ENCODE peak calls at places on chromosomes 4 and X, in nine cellular contexts. One of them, this sample, is unnamed.

GRCh38 chr4:127055349-127055748 is 577.4 kb upstream of the INTU start:
- DNase-seq in gastrocnemius medialis: no peak
- DNase-seq in psoas muscle: no peak
- DNase-seq in cardiac muscle cell: peak
- DNase-seq in heart left ventricle: no peak
- DNase-seq in stomach: no peak
- DNase-seq in suprapubic skin: no peak
- DNase-seq in H9: no peak
- DNase-seq in endothelial cell of umbilical vein: no peak
- DNase-seq in this sample: no peak

GRCh38 chr4:11954093-11954492 is 525.4 kb upstream of the HS3ST1 start:
- DNase-seq in H9: no peak
- DNase-seq in heart left ventricle: no peak
- DNase-seq in stomach: no peak
- DNase-seq in psoas muscle: no peak
- DNase-seq in cardiac muscle cell: peak
- DNase-seq in gastrocnemius medialis: no peak
- DNase-seq in endothelial cell of umbilical vein: peak
- DNase-seq in suprapubic skin: no peak
- DNase-seq in this sample: no peak

GRCh38 chr4:16227462-16227868 is 1.2 kb upstream of the TAPT1 start:
- DNase-seq in H9: no peak
- DNase-seq in stomach: peak
- DNase-seq in heart left ventricle: peak
- DNase-seq in cardiac muscle cell: peak
- DNase-seq in gastrocnemius medialis: peak
- DNase-seq in suprapubic skin: peak
- DNase-seq in endothelial cell of umbilical vein: peak
- DNase-seq in psoas muscle: peak
- DNase-seq in this sample: no peak

GRCh38 chrX:46602468-46603102 is 29.0 kb downstream of the CHST7 start:
- DNase-seq in H9: no peak
- DNase-seq in cardiac muscle cell: no peak
- DNase-seq in heart left ventricle: no peak
- DNase-seq in stomach: no peak
- DNase-seq in psoas muscle: no peak
- DNase-seq in suprapubic skin: no peak
- DNase-seq in endothelial cell of umbilical vein: no peak
- DNase-seq in gastrocnemius medialis: no peak
- DNase-seq in this sample: no peak

GRCh38 chr4:101284546-101284945 is 62.8 kb downstream of the PPP3CA start:
- DNase-seq in suprapubic skin: no peak
- DNase-seq in heart left ventricle: no peak
- DNase-seq in endothelial cell of umbilical vein: peak
- DNase-seq in gastrocnemius medialis: no peak
- DNase-seq in cardiac muscle cell: peak
- DNase-seq in stomach: no peak
- DNase-seq in H9: no peak
- DNase-seq in psoas muscle: no peak
- DNase-seq in this sample: no peak

GRCh38 chr4:7854697-7855370 is 84.8 kb downstream of the AFAP1 start:
- DNase-seq in suprapubic skin: no peak
- DNase-seq in H9: no peak
- DNase-seq in gastrocnemius medialis: no peak
- DNase-seq in psoas muscle: no peak
- DNase-seq in endothelial cell of umbilical vein: no peak
- DNase-seq in cardiac muscle cell: no peak
- DNase-seq in stomach: no peak
- DNase-seq in heart left ventricle: no peak
- DNase-seq in this sample: no peak

GRCh38 chr4:155473420-155474095 is 96.8 kb upstream of the MAP9 start:
- DNase-seq in gastrocnemius medialis: no peak
- DNase-seq in cardiac muscle cell: no peak
- DNase-seq in heart left ventricle: no peak
- DNase-seq in psoas muscle: no peak
- DNase-seq in stomach: no peak
- DNase-seq in endothelial cell of umbilical vein: peak
- DNase-seq in H9: no peak
- DNase-seq in suprapubic skin: no peak
- DNase-seq in this sample: no peak

GRCh38 chrX:51395474-51395806 is 62.8 kb downstream of the NUDT10 start:
- DNase-seq in heart left ventricle: no peak
- DNase-seq in psoas muscle: no peak
- DNase-seq in gastrocnemius medialis: no peak
- DNase-seq in cardiac muscle cell: no peak
- DNase-seq in H9: no peak
- DNase-seq in stomach: no peak
- DNase-seq in suprapubic skin: no peak
- DNase-seq in endothelial cell of umbilical vein: no peak
- DNase-seq in this sample: no peak

GRCh38 chr4:108029321-108029720 is 39.6 kb downstream of the HADH start:
- DNase-seq in cardiac muscle cell: no peak
- DNase-seq in suprapubic skin: no peak
- DNase-seq in heart left ventricle: no peak
- DNase-seq in gastrocnemius medialis: no peak
- DNase-seq in stomach: no peak
- DNase-seq in endothelial cell of umbilical vein: no peak
- DNase-seq in psoas muscle: no peak
- DNase-seq in H9: no peak
- DNase-seq in this sample: no peak

GRCh38 chrX:70998402-70999027 is 67.6 kb upstream of the SLC7A3 start:
- DNase-seq in H9: peak
- DNase-seq in heart left ventricle: no peak
- DNase-seq in psoas muscle: no peak
- DNase-seq in suprapubic skin: no peak
- DNase-seq in gastrocnemius medialis: no peak
- DNase-seq in endothelial cell of umbilical vein: peak
- DNase-seq in cardiac muscle cell: peak
- DNase-seq in stomach: no peak
- DNase-seq in this sample: no peak

GRCh38 chr4:159382875-159383568 is 280.1 kb downstream of the RAPGEF2 start:
- DNase-seq in gastrocnemius medialis: no peak
- DNase-seq in heart left ventricle: no peak
- DNase-seq in cardiac muscle cell: peak
- DNase-seq in stomach: no peak
- DNase-seq in suprapubic skin: no peak
- DNase-seq in H9: peak
- DNase-seq in psoas muscle: no peak
- DNase-seq in endothelial cell of umbilical vein: peak
- DNase-seq in this sample: no peak

DNA sequence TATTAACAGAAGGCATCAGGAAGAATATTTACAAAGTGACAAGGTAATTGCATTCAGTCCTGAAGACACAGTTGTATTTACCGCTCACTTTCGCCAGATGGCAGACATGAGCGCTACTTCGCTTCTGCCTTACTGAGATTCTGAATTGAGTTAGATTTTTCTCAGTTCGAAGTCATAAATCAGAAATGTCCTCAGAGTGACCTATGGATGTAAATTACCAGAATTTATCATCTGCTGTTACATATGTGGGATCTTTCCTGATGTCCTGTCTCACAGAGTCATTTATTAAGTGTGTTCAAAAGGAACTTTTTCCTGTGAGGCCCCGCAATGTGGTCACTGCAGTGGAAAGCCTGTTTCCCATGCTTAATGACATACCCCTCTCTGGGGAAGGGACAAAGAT is 97.3 kb upstream of the DCLK2 start:
- DNase-seq in psoas muscle: peak
- DNase-seq in endothelial cell of umbilical vein: peak
- DNase-seq in stomach: peak
- DNase-seq in suprapubic skin: no peak
- DNase-seq in gastrocnemius medialis: no peak
- DNase-seq in heart left ventricle: peak
- DNase-seq in H9: no peak
- DNase-seq in cardiac muscle cell: peak
- DNase-seq in this sample: no peak
- H3K27ac ChIP-seq in psoas muscle: no peak
- H3K27ac ChIP-seq in endothelial cell of umbilical vein: no peak
- H3K27ac ChIP-seq in stomach: no peak
- H3K27ac ChIP-seq in suprapubic skin: no peak
- H3K27ac ChIP-seq in gastrocnemius medialis: no peak
- H3K27ac ChIP-seq in heart left ventricle: no peak
- H3K27ac ChIP-seq in H9: no peak
- H3K27ac ChIP-seq in cardiac muscle cell: no peak
- H3K27ac ChIP-seq in this sample: no peak

GRCh38 chr4:183842134-183842838 is 62.8 kb upstream of the STOX2 start:
- DNase-seq in endothelial cell of umbilical vein: no peak
- DNase-seq in psoas muscle: no peak
- DNase-seq in heart left ventricle: no peak
- DNase-seq in cardiac muscle cell: no peak
- DNase-seq in suprapubic skin: no peak
- DNase-seq in gastrocnemius medialis: no peak
- DNase-seq in H9: no peak
- DNase-seq in stomach: no peak
- DNase-seq in this sample: no peak

GRCh38 chr4:183840311-183840710 is 64.8 kb upstream of the STOX2 start:
- DNase-seq in endothelial cell of umbilical vein: peak
- DNase-seq in stomach: peak
- DNase-seq in gastrocnemius medialis: peak
- DNase-seq in cardiac muscle cell: peak
- DNase-seq in suprapubic skin: no peak
- DNase-seq in H9: peak
- DNase-seq in psoas muscle: peak
- DNase-seq in heart left ventricle: peak
- DNase-seq in this sample: no peak

GRCh38 chr4:183837222-183837621 is 67.9 kb upstream of the STOX2 start:
- DNase-seq in gastrocnemius medialis: no peak
- DNase-seq in stomach: no peak
- DNase-seq in H9: no peak
- DNase-seq in psoas muscle: no peak
- DNase-seq in suprapubic skin: no peak
- DNase-seq in heart left ventricle: no peak
- DNase-seq in endothelial cell of umbilical vein: no peak
- DNase-seq in cardiac muscle cell: no peak
- DNase-seq in this sample: no peak

GRCh38 chr4:183841001-183841400 is 64.1 kb upstream of the STOX2 start:
- DNase-seq in H9: no peak
- DNase-seq in psoas muscle: no peak
- DNase-seq in gastrocnemius medialis: no peak
- DNase-seq in stomach: no peak
- DNase-seq in suprapubic skin: no peak
- DNase-seq in endothelial cell of umbilical vein: no peak
- DNase-seq in heart left ventricle: no peak
- DNase-seq in cardiac muscle cell: no peak
- DNase-seq in this sample: no peak

GRCh38 chr4:183838987-183839712 is 66.0 kb upstream of the STOX2 start:
- DNase-seq in H9: no peak
- DNase-seq in psoas muscle: no peak
- DNase-seq in cardiac muscle cell: peak
- DNase-seq in endothelial cell of umbilical vein: peak
- DNase-seq in stomach: no peak
- DNase-seq in heart left ventricle: no peak
- DNase-seq in gastrocnemius medialis: no peak
- DNase-seq in suprapubic skin: no peak
- DNase-seq in this sample: no peak
- TF ChIP-seq CTCF in H9: peak
- TF ChIP-seq CTCF in psoas muscle: no peak
- TF ChIP-seq CTCF in cardiac muscle cell: peak
- TF ChIP-seq CTCF in endothelial cell of umbilical vein: no peak
- TF ChIP-seq CTCF in stomach: no peak
- TF ChIP-seq CTCF in heart left ventricle: peak
- TF ChIP-seq CTCF in gastrocnemius medialis: no peak
- TF ChIP-seq CTCF in suprapubic skin: no peak
- TF ChIP-seq CTCF in this sample: no peak

GRCh38 chr4:102420563-102421221 is 75.4 kb upstream of the SLC39A8 start:
- DNase-seq in H9: no peak
- DNase-seq in gastrocnemius medialis: no peak
- DNase-seq in suprapubic skin: no peak
- DNase-seq in endothelial cell of umbilical vein: peak
- DNase-seq in heart left ventricle: no peak
- DNase-seq in psoas muscle: no peak
- DNase-seq in cardiac muscle cell: no peak
- DNase-seq in stomach: no peak
- DNase-seq in this sample: no peak
- H3K27ac ChIP-seq in H9: no peak
- H3K27ac ChIP-seq in gastrocnemius medialis: no peak
- H3K27ac ChIP-seq in suprapubic skin: no peak
- H3K27ac ChIP-seq in endothelial cell of umbilical vein: no peak
- H3K27ac ChIP-seq in heart left ventricle: no peak
- H3K27ac ChIP-seq in psoas muscle: no peak
- H3K27ac ChIP-seq in cardiac muscle cell: no peak
- H3K27ac ChIP-seq in stomach: no peak
- H3K27ac ChIP-seq in this sample: no peak

GRCh38 chr4:48944252-48944651 is 37.7 kb upstream of the OCIAD2 start:
- DNase-seq in cardiac muscle cell: peak
- DNase-seq in gastrocnemius medialis: no peak
- DNase-seq in psoas muscle: no peak
- DNase-seq in endothelial cell of umbilical vein: no peak
- DNase-seq in suprapubic skin: no peak
- DNase-seq in stomach: peak
- DNase-seq in heart left ventricle: no peak
- DNase-seq in H9: no peak
- DNase-seq in this sample: no peak

GRCh38 chr4:48945981-48946380 is 39.4 kb upstream of the OCIAD2 start:
- DNase-seq in psoas muscle: no peak
- DNase-seq in suprapubic skin: no peak
- DNase-seq in H9: no peak
- DNase-seq in stomach: no peak
- DNase-seq in gastrocnemius medialis: no peak
- DNase-seq in endothelial cell of umbilical vein: no peak
- DNase-seq in cardiac muscle cell: no peak
- DNase-seq in heart left ventricle: no peak
- DNase-seq in this sample: no peak

GRCh38 chr4:48943387-48943786 is 36.8 kb upstream of the OCIAD2 start:
- DNase-seq in endothelial cell of umbilical vein: no peak
- DNase-seq in gastrocnemius medialis: no peak
- DNase-seq in psoas muscle: no peak
- DNase-seq in suprapubic skin: no peak
- DNase-seq in cardiac muscle cell: no peak
- DNase-seq in heart left ventricle: no peak
- DNase-seq in H9: peak
- DNase-seq in stomach: no peak
- DNase-seq in this sample: no peak

GRCh38 chr4:48947731-48948130 is 38.3 kb upstream of the CWH43 start:
- DNase-seq in cardiac muscle cell: no peak
- DNase-seq in gastrocnemius medialis: no peak
- DNase-seq in suprapubic skin: no peak
- DNase-seq in endothelial cell of umbilical vein: no peak
- DNase-seq in psoas muscle: no peak
- DNase-seq in H9: no peak
- DNase-seq in stomach: no peak
- DNase-seq in heart left ventricle: no peak
- DNase-seq in this sample: no peak

DNA sequence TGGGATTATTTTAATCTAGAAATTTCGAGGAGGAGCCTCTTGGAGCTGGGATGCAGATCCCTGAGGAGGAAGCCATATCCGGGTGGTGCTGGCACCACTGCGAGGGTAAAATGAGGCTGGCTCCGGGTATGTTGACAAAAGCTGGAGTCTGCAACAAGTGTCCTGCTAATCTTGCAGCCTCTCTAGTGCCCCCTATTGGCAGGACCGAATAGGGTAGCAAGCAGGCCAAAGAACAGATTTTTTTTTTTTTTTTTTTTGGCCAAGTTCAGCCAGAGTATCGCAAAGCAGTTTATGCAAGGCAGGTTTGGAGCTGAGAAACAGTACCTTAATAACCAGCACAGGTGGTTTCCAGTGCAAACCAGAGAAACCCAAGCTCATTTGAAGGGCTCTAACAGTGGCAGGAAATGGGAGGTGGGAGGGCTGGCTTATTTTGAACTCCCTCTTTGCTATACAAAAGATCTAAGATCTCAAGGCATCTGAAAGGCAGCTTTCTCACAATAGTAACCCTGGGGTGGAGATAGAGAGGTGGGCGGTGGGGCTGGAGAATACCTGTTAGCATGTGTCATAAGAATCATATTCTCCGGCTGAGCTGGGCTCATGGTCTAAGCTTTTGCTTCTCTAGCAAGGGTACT is 38.2 kb upstream of the OCIAD2 start:
- DNase-seq in cardiac muscle cell: no peak
- DNase-seq in gastrocnemius medialis: no peak
- DNase-seq in H9: peak
- DNase-seq in endothelial cell of umbilical vein: no peak
- DNase-seq in psoas muscle: no peak
- DNase-seq in suprapubic skin: no peak
- DNase-seq in heart left ventricle: no peak
- DNase-seq in stomach: peak
- DNase-seq in this sample: no peak
- TF ChIP-seq CTCF in cardiac muscle cell: peak
- TF ChIP-seq CTCF in gastrocnemius medialis: no peak
- TF ChIP-seq CTCF in H9: peak
- TF ChIP-seq CTCF in endothelial cell of umbilical vein: peak
- TF ChIP-seq CTCF in psoas muscle: peak
- TF ChIP-seq CTCF in suprapubic skin: no peak
- TF ChIP-seq CTCF in heart left ventricle: peak
- TF ChIP-seq CTCF in stomach: no peak
- TF ChIP-seq CTCF in this sample: no peak

This sample was measured in vagina.